ENCODE peak calls at places on chromosomes 2 and 18, in seven cellular contexts. B, C, D, S, N, Y and X are unnamed samples.

GRCh38 chr2:167745667-167746066 is 501.7 kb downstream of the STK39 start:
- DNase-seq in N (no peak), Y (no peak), S (no peak), D (no peak), B (no peak), C (no peak), X (no peak)

GRCh38 chr2:8676191-8676914 is 5.5 kb upstream of the ID2 start:
- DNase-seq in C (peak; percentile 68), S (peak; percentile 86), D (peak; percentile 90), N (peak; percentile 92), B (no peak), Y (no peak), X (peak; percentile 83)

GRCh38 chr2:218082586-218083351 is 13.7 kb downstream of the RUFY4 start:
- DNase-seq in C (no peak), D (no peak), S (no peak), B (no peak), N (no peak), Y (no peak), X (no peak)

GRCh38 chr2:39728941-39729351 is 50.1 kb downstream of the THUMPD2 start:
- DNase-seq in N (peak; percentile 28), Y (peak; percentile 18), S (peak; percentile 31), B (no peak), C (peak; percentile 37), D (no peak), X (peak; percentile 26)

GRCh38 chr2:174546519-174547506 is 50.8 kb downstream of the WIPF1 start:
- DNase-seq in N (no peak), Y (peak; percentile 44), D (no peak), S (no peak), C (peak; percentile 17), B (no peak), X (peak; percentile 19)

GRCh38 chr2:24016853-24017703 is 7.2 kb downstream of the MFSD2B start:
- DNase-seq in C (no peak), N (no peak), S (no peak), B (no peak), D (no peak), Y (no peak), X (no peak)

GRCh38 chr18:36296591-36297418 is 708 bp upstream of the FHOD3 start:
- DNase-seq in D (peak; percentile 60), Y (peak; percentile 57), C (peak; percentile 84), S (peak; percentile 63), N (peak; percentile 73), B (peak; percentile 27), X (peak; percentile 83)

GRCh38 chr18:23529597-23529996 is 26.3 kb downstream of the RMC1 start:
- DNase-seq in D (no peak), S (no peak), N (no peak), B (no peak), Y (peak; percentile 94), C (no peak), X (peak; percentile 47)

GRCh38 chr2:25557179-25558036 is 116.0 kb downstream of the DTNB start:
- DNase-seq in D (no peak), C (no peak), N (no peak), B (no peak), Y (no peak), S (no peak), X (no peak)

GRCh38 chr2:38170733-38171132 is 94.8 kb upstream of the CYP1B1 start:
- DNase-seq in D (no peak), N (no peak), B (no peak), Y (no peak), S (no peak), C (no peak), X (no peak)

GRCh38 chr2:226983891-226984290 is 148.0 kb downstream of the RHBDD1 start:
- DNase-seq in Y (no peak), B (no peak), S (no peak), C (no peak), N (no peak), D (no peak), X (no peak)

GRCh38 chr2:176181551-176181950 is 6.9 kb upstream of the HOXD1 start:
- DNase-seq in Y (no peak), S (no peak), N (no peak), D (no peak), C (no peak), B (no peak), X (no peak)

GRCh38 chr2:102505290-102505689 is 32.3 kb downstream of the SLC9A4 start:
- DNase-seq in N (no peak), C (no peak), B (no peak), S (peak; percentile 49), Y (peak; percentile 75), D (no peak), X (no peak)

GRCh38 chr2:173076557-173077345 is 1.1 kb downstream of the MAP3K20 start:
- DNase-seq in Y (peak; percentile 56), S (peak; percentile 63), B (no peak), D (peak; percentile 52), C (peak; percentile 45), N (peak; percentile 51), X (peak; percentile 79)

GRCh38 chr18:55857409-55857808 is 269.4 kb upstream of the TCF4 start:
- DNase-seq in N (no peak), Y (peak; percentile 91), C (no peak), D (no peak), B (no peak), S (no peak), X (no peak)

GRCh38 chr2:10931710-10932255 is 20.0 kb downstream of the KCNF1 start:
- DNase-seq in Y (peak; percentile 9), D (no peak), C (peak; percentile 95), S (no peak), N (no peak), B (no peak), X (peak; percentile 87)

GRCh38 chr2:18356676-18357075 is 203.8 kb downstream of the RDH14 start:
- DNase-seq in Y (peak; percentile 52), C (no peak), S (no peak), D (no peak), B (no peak), N (no peak), X (peak; percentile 57)

GRCh38 chr2:16615687-16616615 is 49.7 kb downstream of the CYRIA start:
- DNase-seq in S (no peak), B (no peak), C (no peak), Y (no peak), D (peak; percentile 50), N (peak; percentile 60), X (no peak)

GRCh38 chr2:64463784-64464183 is 9.8 kb downstream of the LGALSL start:
- DNase-seq in N (no peak), C (peak; percentile 80), D (no peak), B (peak; percentile 25), Y (peak; percentile 74), S (no peak), X (peak; percentile 59)

GRCh38 chr2:15593327-15593705 is 1.6 kb downstream of the DDX1 start:
- DNase-seq in S (no peak), D (no peak), Y (no peak), C (no peak), B (no peak), N (no peak), X (no peak)

GRCh38 chr2:22360735-22361374 is 1024.1 kb upstream of the KLHL29 start:
- DNase-seq in D (no peak), N (no peak), S (no peak), B (no peak), C (no peak), Y (peak; percentile 61), X (no peak)

GRCh38 chr2:144431384-144431783 is 88.5 kb downstream of the ZEB2 start:
- DNase-seq in S (no peak), Y (no peak), C (no peak), N (no peak), B (no peak), D (no peak), X (no peak)

GRCh38 chr2:108535380-108535677 is 1.1 kb downstream of the LIMS1 start:
- DNase-seq in C (no peak), S (no peak), Y (no peak), B (no peak), D (no peak), N (no peak), X (no peak)

GRCh38 chr2:185978634-185979405 is 240.2 kb downstream of the FSIP2 start:
- DNase-seq in B (peak; percentile 3), Y (peak; percentile 90), S (no peak), C (no peak), N (no peak), D (no peak), X (peak; percentile 43)

GRCh38 chr18:13641551-13642439 is 84.6 kb downstream of the FAM210A start:
- DNase-seq in B (no peak), C (peak; percentile 26), D (peak; percentile 58), Y (no peak), S (no peak), N (peak; percentile 81), X (no peak)

GRCh38 chr2:120314656-120315366 is 31.1 kb upstream of the INHBB start:
- DNase-seq in B (no peak), N (no peak), D (no peak), C (peak; percentile 29), Y (no peak), S (no peak), X (no peak)

GRCh38 chr2:101736233-101736632 is 38.7 kb downstream of the MAP4K4 start:
- DNase-seq in D (no peak), C (no peak), Y (no peak), S (no peak), B (no peak), N (no peak), X (no peak)

GRCh38 chr2:10271946-10272345 is 30.8 kb upstream of the HPCAL1 start:
- DNase-seq in D (no peak), C (peak; percentile 93), N (no peak), S (peak; percentile 20), B (no peak), Y (no peak), X (no peak)

GRCh38 chr18:75290737-75291358 is 80.3 kb downstream of the TSHZ1 start:
- DNase-seq in B (no peak), Y (no peak), N (no peak), D (no peak), S (no peak), C (no peak), X (no peak)

GRCh38 chr2:224363281-224363680 is 38.6 kb downstream of the FAM124B start:
- DNase-seq in S (no peak), B (no peak), C (no peak), D (no peak), Y (no peak), N (no peak), X (no peak)
- TF ChIP-seq CTCF in S (no peak), B (peak; percentile 9), C (no peak), D (no peak), Y (no peak), N (no peak), X (peak; percentile 2)

GRCh38 chr18:10926565-10927194 is 222.7 kb downstream of the PIEZO2 start:
- DNase-seq in N (no peak), B (peak; percentile 22), C (peak; percentile 14), S (no peak), D (no peak), Y (no peak), X (peak; percentile 68)
- H3K4me3 ChIP-seq in N (peak overlapping the region; percentile 19), B (no peak overlapping the region), C (no peak overlapping the region), S (no peak overlapping the region), D (peak overlapping the region; percentile 4), Y (no peak overlapping the region), X (no peak overlapping the region)

GRCh38 chr18:12421732-12422131 is 14.0 kb downstream of the PRELID3A start:
- DNase-seq in B (no peak), D (no peak), S (no peak), C (no peak), Y (no peak), N (no peak), X (no peak)
- TF ChIP-seq CTCF in B (no peak), D (no peak), S (no peak), C (no peak), Y (no peak), N (no peak), X (no peak)

GRCh38 chr2:113198790-113199612 is 25.2 kb downstream of the PSD4 start:
- DNase-seq in B (no peak), Y (peak; percentile 69), D (peak; percentile 84), S (peak; percentile 94), C (peak; percentile 87), N (peak; percentile 81), X (peak; percentile 67)
- H3K4me3 ChIP-seq in B (peak overlapping the region; percentile 64), Y (peak overlapping the region; percentile 53), D (peak overlapping the region; percentile 80), S (peak overlapping the region; percentile 34), C (peak overlapping the region; percentile 68), N (peak overlapping the region; percentile 97), X (peak overlapping the region; percentile 60)

GRCh38 chr2:221264318-221264717 is 307.8 kb downstream of the EPHA4 start:
- DNase-seq in S (no peak), N (no peak), C (no peak), B (no peak), D (no peak), Y (no peak), X (no peak)
- TF ChIP-seq CTCF in S (no peak), N (no peak), C (no peak), B (peak; percentile 7), D (no peak), Y (no peak), X (no peak)